ENCODE peak calls at places on chromosomes 6 and 20, in seven cellular contexts. C, F, A, T, J, H and G are unnamed samples.

GRCh38 chr20:64182146-64182865 is 18.1 kb downstream of the MYT1 start:
- DNase-seq in C (no peak), F (no peak), A (no peak), T (no peak), J (no peak), H (no peak), G (no peak)

GRCh38 chr20:10619427-10619826 is 54.4 kb downstream of the JAG1 start:
- DNase-seq in C (peak; percentile 95), F (no peak), A (no peak), T (no peak), J (no peak), H (no peak), G (no peak)

GRCh38 chr20:33784225-33784624 is 26.9 kb upstream of the CHMP4B start:
- DNase-seq in C (no peak), F (no peak), A (no peak), T (no peak), J (no peak), H (no peak), G (no peak)

GRCh38 chr20:24166127-24166389 is 177.5 kb upstream of the GGTLC1 start:
- DNase-seq in C (no peak), F (no peak), A (no peak), T (no peak), J (no peak), H (no peak), G (no peak)

GRCh38 chr6:56172144-56172543 is 75.2 kb downstream of the COL21A1 start:
- DNase-seq in C (peak; percentile 5), F (no peak), A (no peak), T (peak; percentile 2), J (no peak), H (no peak), G (no peak)

GRCh38 chr20:53769041-53769440 is 175.4 kb upstream of the ZNF217 start:
- DNase-seq in C (no peak), F (no peak), A (no peak), T (no peak), J (no peak), H (no peak), G (no peak)

GRCh38 chr6:130681028-130681427 is 146.2 kb upstream of the SMLR1 start:
- DNase-seq in C (peak; percentile 87), F (no peak), A (no peak), T (no peak), J (no peak), H (no peak), G (no peak)

GRCh38 chr6:7433211-7433610 is 43.6 kb downstream of the RIOK1 start:
- DNase-seq in C (no peak), F (no peak), A (no peak), T (no peak), J (no peak), H (no peak), G (no peak)

GRCh38 chr6:30964075-30964474 is 19.4 kb upstream of the MUC21 start:
- DNase-seq in C (no peak), F (no peak), A (no peak), T (no peak), J (no peak), H (no peak), G (no peak)

GRCh38 chr6:29887819-29888581 is 54.3 kb upstream of the HLA-A start:
- DNase-seq in C (peak; percentile 52), F (peak; percentile 97), A (no peak), T (peak; percentile 9), J (peak; percentile 88), H (no peak), G (peak; percentile 69)

GRCh38 chr6:30169658-30170614 is 6.6 kb downstream of the TRIM15 start:
- DNase-seq in C (peak; percentile 62), F (no peak), A (peak; percentile 21), T (peak; percentile 38), J (no peak), H (peak; percentile 53), G (peak; percentile 34)

GRCh38 chr6:126063512-126064146 is 77.3 kb downstream of the TRMT11 start:
- DNase-seq in C (peak; percentile 76), F (no peak), A (peak; percentile 50), T (no peak), J (no peak), H (peak; percentile 3), G (no peak)

GRCh38 chr20:30506100-30506499 is 751.4 kb upstream of the DEFB115 start:
- DNase-seq in C (no peak), F (no peak), A (no peak), T (no peak), J (no peak), H (no peak), G (no peak)

GRCh38 chr6:7241160-7241559 is 71.8 kb downstream of the SSR1 start:
- DNase-seq in C (no peak), F (no peak), A (no peak), T (no peak), J (no peak), H (no peak), G (no peak)

GRCh38 chr6:143965503-143966171 is 42.4 kb downstream of the PLAGL1 start:
- DNase-seq in C (no peak), F (no peak), A (no peak), T (no peak), J (no peak), H (no peak), G (no peak)

GRCh38 chr6:118724211-118724610 is 72.8 kb upstream of the CEP85L start:
- DNase-seq in C (no peak), F (no peak), A (no peak), T (no peak), J (no peak), H (no peak), G (no peak)

GRCh38 chr6:40805336-40805735 is 218.2 kb upstream of the LRFN2 start:
- DNase-seq in C (no peak), F (no peak), A (no peak), T (no peak), J (no peak), H (no peak), G (no peak)

GRCh38 chr20:46507760-46508407 is 5.5 kb downstream of the ZNF334 start:
- DNase-seq in C (no peak), F (no peak), A (no peak), T (no peak), J (no peak), H (no peak), G (no peak)

GRCh38 chr20:46501337-46501942 is 11.9 kb downstream of the ZNF334 start:
- DNase-seq in C (no peak), F (no peak), A (no peak), T (no peak), J (no peak), H (no peak), G (no peak)

GRCh38 chr20:46505501-46505900 is 7.9 kb downstream of the ZNF334 start:
- DNase-seq in C (no peak), F (no peak), A (no peak), T (no peak), J (no peak), H (no peak), G (no peak)

GRCh38 chr20:46501961-46502360 is 11.4 kb downstream of the ZNF334 start:
- DNase-seq in C (no peak), F (no peak), A (no peak), T (no peak), J (no peak), H (no peak), G (no peak)
- H3K9me3 ChIP-seq in C (peaks cover 84% of the 10 kb centered on the region), F (peaks cover 9% of the 10 kb centered on the region), A (peaks cover 13% of the 10 kb centered on the region), T (peaks cover 46% of the 10 kb centered on the region), J (peaks cover 20% of the 10 kb centered on the region), H (no peaks in the 10 kb centered on the region), G (peaks cover 29% of the 10 kb centered on the region)

GRCh38 chr6:163420315-163420667 is 5.8 kb downstream of the QKI start:
- DNase-seq in C (peak; percentile 34), F (no peak), A (no peak), T (no peak), J (no peak), H (no peak), G (no peak)

GRCh38 chr6:163422574-163422973 is 8.1 kb downstream of the QKI start:
- DNase-seq in C (no peak), F (no peak), A (no peak), T (no peak), J (no peak), H (no peak), G (no peak)

GRCh38 chr6:163418273-163419029 is 3.9 kb downstream of the QKI start:
- DNase-seq in C (no peak), F (no peak), A (no peak), T (no peak), J (no peak), H (no peak), G (no peak)

GRCh38 chr6:163417595-163417994 is 3.1 kb downstream of the QKI start:
- DNase-seq in C (no peak), F (no peak), A (no peak), T (no peak), J (no peak), H (no peak), G (no peak)

DNA sequence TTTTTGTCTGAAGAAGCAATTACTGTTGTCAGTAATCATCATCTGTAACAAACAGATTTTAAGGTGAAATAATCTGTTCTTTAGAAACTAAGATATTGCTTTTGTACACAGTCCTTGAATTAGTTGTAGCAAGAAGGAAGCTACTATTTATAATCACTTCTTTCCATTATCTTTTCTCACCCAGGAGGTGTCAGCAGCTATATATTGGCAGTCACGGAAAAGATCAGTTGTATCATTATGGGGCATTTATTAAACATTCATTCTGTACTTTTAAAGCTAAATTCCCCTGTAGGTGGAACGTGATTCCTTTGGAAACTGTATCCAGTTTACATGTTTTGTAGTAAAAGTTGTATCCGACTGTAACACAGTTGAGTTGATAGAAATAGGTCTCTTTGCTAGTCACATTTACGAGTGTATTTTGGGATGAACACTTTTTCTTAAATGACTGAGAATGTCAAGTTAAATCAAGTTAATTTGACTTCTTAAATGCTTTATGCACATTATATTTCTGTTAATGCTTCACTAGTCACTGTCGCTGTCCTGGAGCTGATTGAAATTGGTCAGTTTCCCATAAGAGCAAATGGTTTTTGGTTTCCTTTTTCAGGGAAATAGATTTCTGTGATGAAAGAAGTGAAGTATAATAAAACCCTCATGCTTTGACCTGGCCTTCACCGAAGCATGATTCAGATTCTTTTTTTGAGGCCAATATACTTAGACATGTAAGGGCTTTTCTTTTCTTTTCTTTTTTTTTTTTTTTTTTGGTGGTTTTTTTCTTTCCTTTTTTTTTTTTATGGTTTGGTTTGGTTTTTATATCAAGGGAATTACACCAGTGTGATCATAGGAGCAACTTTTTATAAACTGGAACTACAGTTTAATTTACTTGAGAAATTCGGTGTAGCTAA is 5.1 kb downstream of the QKI start:
- DNase-seq in C (peak; percentile 41), F (no peak), A (no peak), T (no peak), J (no peak), H (no peak), G (no peak)
- H3K27ac ChIP-seq in C (no peak overlapping the region), F (no peak overlapping the region), A (no peak overlapping the region), T (no peak overlapping the region), J (no peak overlapping the region), H (no peak overlapping the region), G (no peak overlapping the region)

DNA sequence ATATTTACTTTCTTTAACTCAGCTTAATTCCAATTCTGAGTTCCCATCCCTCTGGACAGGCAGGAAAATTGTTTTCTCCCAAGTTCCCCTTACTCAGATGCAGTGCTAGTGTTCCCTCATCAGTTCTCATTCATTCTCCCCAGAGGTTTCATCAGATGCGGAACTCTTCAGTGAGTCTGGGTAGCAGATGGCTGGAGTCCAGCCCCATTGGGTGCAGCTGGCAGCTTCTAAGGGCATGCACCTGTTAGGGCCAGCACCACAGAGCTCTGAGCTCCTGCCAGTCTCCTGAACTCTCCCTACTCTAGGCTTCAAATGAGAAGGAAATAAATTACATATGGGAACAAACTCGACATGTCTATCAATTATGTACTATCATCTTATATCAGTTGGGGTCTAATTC is 76.6 kb downstream of the SOD2 start:
- DNase-seq in C (no peak), F (no peak), A (no peak), T (no peak), J (no peak), H (no peak), G (no peak)
- H3K9me3 ChIP-seq in C (peaks cover 17% of the 10 kb centered on the region), F (no peaks in the 10 kb centered on the region), A (peaks cover 5% of the 10 kb centered on the region), T (peaks cover 8% of the 10 kb centered on the region), J (no peaks in the 10 kb centered on the region), H (peaks cover 12% of the 10 kb centered on the region), G (peaks cover 6% of the 10 kb centered on the region)

GRCh38 chr6:160092602-160093001 is 29.0 kb upstream of the SLC22A1 start:
- DNase-seq in C (no peak), F (no peak), A (no peak), T (no peak), J (no peak), H (no peak), G (no peak)
- H3K27ac ChIP-seq in C (no peak overlapping the region), F (no peak overlapping the region), A (no peak overlapping the region), T (no peak overlapping the region), J (no peak overlapping the region), H (no peak overlapping the region), G (no peak overlapping the region)